ENCODE peak calls at places on chromosomes 12 and 14, in eight cellular contexts. K, E, F, A, P, T, Q and L are unnamed samples.

GRCh38 chr14:95953111-95953724 is 76.6 kb downstream of the TUNAR start:
- DNase-seq in T (no peak), K (no peak), E (no peak), A (peak), Q (no peak), F (no peak), P (peak), L (peak)

GRCh38 chr12:57456145-57456700 is 1.1 kb downstream of the INHBE start:
- DNase-seq in A (peak), P (peak), Q (peak), F (no peak), E (peak), K (no peak), T (no peak), L (peak)

GRCh38 chr12:6536894-6537579 is 2.7 kb downstream of the GAPDH start:
- DNase-seq in P (no peak), T (no peak), A (peak), K (no peak), Q (no peak), F (no peak), E (no peak), L (no peak)

GRCh38 chr12:53996188-53996885 is 3.6 kb upstream of the HOXC9 start:
- DNase-seq in P (no peak), K (no peak), F (no peak), E (no peak), Q (peak), T (no peak), A (no peak), L (no peak)

GRCh38 chr14:73047808-73048207 is 10.5 kb upstream of the RBM25 start:
- DNase-seq in F (no peak), K (no peak), Q (no peak), A (no peak), P (no peak), T (no peak), E (no peak), L (no peak)

GRCh38 chr12:109770861-109771670 is 57.4 kb downstream of the FAM222A start:
- DNase-seq in F (no peak), Q (no peak), T (peak), A (no peak), E (no peak), K (no peak), P (no peak), L (no peak)

GRCh38 chr12:89875225-89875624 is 166.6 kb upstream of the ATP2B1 start:
- DNase-seq in A (peak), K (no peak), Q (no peak), F (no peak), P (no peak), E (no peak), T (no peak), L (no peak)

GRCh38 chr12:12501121-12501520 is 61.5 kb downstream of the DUSP16 start:
- DNase-seq in Q (no peak), F (no peak), E (no peak), P (no peak), K (no peak), T (no peak), A (no peak), L (no peak)

GRCh38 chr14:97196336-97196735 is 399.2 kb downstream of the VRK1 start:
- DNase-seq in K (no peak), P (no peak), F (no peak), T (no peak), A (no peak), E (no peak), Q (no peak), L (no peak)

GRCh38 chr12:8554451-8555195 is 13.9 kb upstream of the CLEC4E start:
- DNase-seq in P (peak), T (no peak), K (no peak), F (no peak), E (no peak), A (peak), Q (no peak), L (peak)

GRCh38 chr12:110741371-110741770 is 1.3 kb downstream of the PPP1CC start:
- DNase-seq in F (no peak), A (peak), Q (no peak), T (no peak), E (no peak), K (no peak), P (no peak), L (no peak)

GRCh38 chr14:88098128-88098527 is 93.2 kb downstream of the GPR65 start:
- DNase-seq in Q (no peak), A (no peak), T (no peak), K (no peak), P (no peak), F (no peak), E (no peak), L (no peak)

GRCh38 chr14:29805415-29806123 is 122.1 kb downstream of the PRKD1 start:
- DNase-seq in E (no peak), Q (no peak), T (peak), A (peak), F (peak), P (peak), K (no peak), L (peak)

GRCh38 chr12:108634225-108634795 is 616 bp upstream of the SELPLG start:
- DNase-seq in Q (peak), E (no peak), F (no peak), T (no peak), A (no peak), K (peak), P (no peak), L (no peak)

GRCh38 chr14:31414190-31414833 is 6.0 kb downstream of the HEATR5A start:
- DNase-seq in E (no peak), P (peak), K (no peak), T (no peak), A (no peak), Q (no peak), F (no peak), L (no peak)

GRCh38 chr14:50476134-50476533 is 56.2 kb downstream of the MAP4K5 start:
- DNase-seq in A (no peak), F (no peak), T (no peak), Q (no peak), P (no peak), E (no peak), K (no peak), L (no peak)

GRCh38 chr14:106845286-106846087 is 1319.1 kb downstream of the TMEM121 start:
- DNase-seq in E (peak), P (no peak), F (no peak), A (no peak), T (no peak), K (peak), Q (peak), L (no peak)

GRCh38 chr14:65230287-65230728 is 128.0 kb upstream of the MAX start:
- DNase-seq in E (no peak), A (peak), F (no peak), T (no peak), P (peak), Q (peak), K (no peak), L (peak)

GRCh38 chr12:28066879-28067278 is 94.3 kb upstream of the PTHLH start:
- DNase-seq in K (no peak), E (no peak), F (no peak), P (no peak), A (no peak), Q (no peak), T (no peak), L (no peak)

GRCh38 chr14:103065861-103066260 is 8.5 kb upstream of the CDC42BPB start:
- DNase-seq in A (no peak), P (no peak), Q (peak), E (no peak), K (no peak), F (no peak), T (peak), L (no peak)

GRCh38 chr14:22812744-22813143 is 2.5 kb downstream of the SLC7A7 start:
- DNase-seq in Q (peak), E (no peak), K (no peak), F (no peak), P (no peak), A (no peak), T (no peak), L (no peak)

GRCh38 chr12:31651893-31652521 is 7.5 kb upstream of the ETFBKMT start:
- DNase-seq in A (no peak), K (no peak), E (no peak), F (no peak), Q (no peak), T (no peak), P (peak), L (peak)

GRCh38 chr12:12719496-12719895 is 2.3 kb downstream of the CDKN1B start:
- DNase-seq in A (peak), Q (no peak), P (no peak), T (no peak), E (no peak), F (no peak), K (no peak), L (no peak)

GRCh38 chr12:25615119-25615518 is 62.0 kb upstream of the LMNTD1 start:
- DNase-seq in A (peak), Q (no peak), E (no peak), F (no peak), T (no peak), P (peak), K (no peak), L (peak)

GRCh38 chr12:105377077-105377476 is 46.6 kb downstream of the C12orf75 start:
- DNase-seq in K (no peak), Q (no peak), E (no peak), T (no peak), F (no peak), P (no peak), A (no peak), L (no peak)

GRCh38 chr12:105382771-105383632 is 52.5 kb downstream of the C12orf75 start:
- DNase-seq in Q (no peak), K (no peak), E (peak), F (no peak), P (peak), A (peak), T (no peak), L (peak)

GRCh38 chr12:105384220-105384619 is 53.7 kb downstream of the C12orf75 start:
- DNase-seq in F (no peak), A (no peak), K (no peak), P (no peak), E (no peak), T (no peak), Q (no peak), L (no peak)

DNA sequence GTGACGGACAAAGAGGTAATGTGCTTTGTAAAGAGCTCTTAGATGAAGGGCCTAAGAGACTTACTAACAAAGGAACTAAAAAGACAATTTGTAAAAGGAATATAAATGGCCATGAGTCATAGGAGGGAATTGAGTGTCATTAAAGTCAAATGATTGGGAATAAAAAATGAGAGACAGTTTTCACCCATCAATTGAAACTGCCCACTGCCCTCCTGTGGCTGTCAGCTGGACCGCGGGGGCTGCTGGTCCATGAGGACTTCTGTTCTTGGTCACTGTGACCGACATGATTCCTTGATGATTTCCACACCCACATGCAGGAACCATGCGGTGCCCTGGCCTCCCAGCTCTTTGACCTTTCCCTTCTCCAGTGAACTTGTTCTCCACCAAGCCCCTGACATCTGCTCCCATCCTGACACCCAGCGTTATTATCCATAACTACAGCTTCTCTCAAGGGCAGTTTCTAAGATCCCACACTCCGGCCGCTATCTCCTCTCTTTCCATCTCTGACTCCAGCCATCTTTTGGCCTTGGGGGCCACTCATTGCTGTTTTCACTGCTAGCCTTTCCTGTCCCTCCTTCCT is 48.4 kb downstream of the C12orf75 start:
- DNase-seq in P (peak), E (no peak), Q (no peak), K (no peak), T (no peak), A (no peak), F (no peak), L (peak)
- TF ChIP-seq CTCF in P (peak), E (peak), Q (no peak), K (no peak), T (peak), A (peak), F (no peak), L (peak)

DNA sequence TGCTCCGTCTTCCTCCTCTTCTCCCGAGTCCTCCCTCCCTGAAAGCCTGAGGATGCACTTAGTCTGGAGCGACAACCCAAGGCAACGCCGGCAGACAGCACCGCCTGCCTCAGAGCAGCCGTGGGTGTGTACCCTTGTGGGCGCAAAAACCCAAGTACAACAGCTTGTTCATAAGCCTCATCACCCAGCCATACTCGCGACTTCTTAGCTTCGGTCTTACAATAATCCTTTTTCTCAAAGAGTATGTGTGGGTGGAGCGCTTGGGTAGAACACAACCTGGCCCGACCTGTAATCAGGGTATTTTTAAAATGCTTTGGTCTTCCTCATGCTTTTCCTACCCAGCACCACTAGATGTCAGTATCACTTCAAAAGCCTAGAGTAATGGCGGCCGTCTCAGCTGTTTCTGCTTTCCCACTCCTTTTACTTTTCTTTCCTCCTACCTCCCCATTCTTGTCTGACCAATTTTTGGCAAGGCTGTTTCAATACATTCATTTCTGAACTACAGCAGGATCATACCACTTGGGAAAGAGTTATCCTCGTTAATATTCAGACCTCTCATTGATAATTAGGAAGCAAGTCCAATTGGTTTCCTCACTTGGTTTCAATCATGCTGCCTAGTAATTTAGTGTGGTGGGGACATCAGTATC is 198.9 kb downstream of the EPS8 start:
- DNase-seq in A (peak), E (peak), P (peak), Q (peak), T (peak), F (peak), K (no peak), L (peak)
- H3K4me3 ChIP-seq in A (peak), E (peak), P (peak), Q (no peak), T (peak), F (peak), K (no peak), L (peak)

GRCh38 chr12:15580431-15580830 is 208.8 kb downstream of the EPS8 start:
- DNase-seq in P (no peak), F (no peak), T (no peak), Q (no peak), E (no peak), A (no peak), K (no peak), L (no peak)
- TF ChIP-seq CTCF in P (no peak), F (no peak), T (no peak), Q (no peak), E (no peak), A (no peak), K (no peak), L (no peak)

GRCh38 chr12:68932701-68933563 is at the start of gene CPM:
- DNase-seq in A (peak), P (peak), E (peak), Q (peak), T (peak), K (peak), F (peak), L (peak)
- H3K4me3 ChIP-seq in A (peak), P (peak), E (peak), Q (peak), T (peak), K (peak), F (peak), L (peak)

DNA sequence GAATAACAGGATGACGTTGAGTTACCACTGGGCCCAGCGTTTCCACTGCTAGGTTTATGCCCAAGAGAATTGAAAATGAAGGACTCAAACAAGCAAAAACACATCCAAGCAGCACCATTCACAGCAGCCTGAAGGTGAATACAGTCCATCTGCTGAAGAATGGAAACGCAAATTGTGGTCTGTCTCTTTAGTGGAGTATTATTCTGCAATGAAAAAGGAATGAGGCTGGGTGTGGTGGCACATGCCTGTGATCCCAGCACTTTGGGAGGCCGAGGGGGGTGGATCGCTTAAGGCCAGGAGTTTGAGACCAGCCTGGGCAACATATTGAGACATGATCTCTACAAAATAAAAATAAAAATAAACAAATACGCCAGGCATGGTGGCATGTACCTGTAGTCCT is 41.9 kb upstream of the RFLNA start:
- DNase-seq in P (no peak), F (no peak), K (no peak), E (no peak), Q (no peak), T (no peak), A (no peak), L (no peak)
- TF ChIP-seq CTCF in P (no peak), F (no peak), K (no peak), E (no peak), Q (no peak), T (no peak), A (no peak), L (no peak)

DNA sequence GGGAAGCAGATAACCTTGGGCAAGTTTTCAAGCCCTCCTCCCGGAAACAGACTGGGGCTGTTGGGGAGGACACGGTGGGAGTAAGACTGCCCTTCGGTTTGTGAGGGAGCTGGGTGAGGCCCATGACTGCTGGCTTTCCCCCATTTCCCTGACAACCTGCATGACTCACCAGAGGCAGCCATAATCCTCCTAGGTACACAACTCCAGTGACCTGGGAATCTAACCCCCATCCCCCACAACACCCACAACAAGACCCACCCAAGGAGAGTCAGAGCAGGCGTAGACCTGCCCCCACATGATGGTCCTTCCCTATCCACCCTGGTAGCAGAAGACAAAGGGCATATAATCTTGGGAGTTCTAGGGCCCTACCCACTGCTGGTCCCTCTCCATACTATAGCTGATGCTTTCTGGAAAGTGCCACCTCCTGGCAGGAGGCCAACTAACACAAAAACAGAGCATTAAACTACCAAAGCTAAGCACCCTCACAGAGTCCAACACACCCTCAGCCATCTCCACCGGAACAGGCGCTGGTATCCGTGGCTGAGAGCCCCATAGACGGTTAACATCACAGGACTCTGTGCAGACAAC is 14.8 kb downstream of the DDX24 start:
- DNase-seq in E (no peak), F (no peak), Q (no peak), K (no peak), P (no peak), A (peak), T (no peak), L (no peak)
- H3K4me3 ChIP-seq in E (no peak), F (no peak), Q (no peak), K (no peak), P (no peak), A (no peak), T (no peak), L (no peak)

GRCh38 chr12:226401-226800 is 12.4 kb upstream of the SLC6A12 start:
- DNase-seq in K (no peak), E (no peak), F (no peak), T (no peak), P (no peak), Q (no peak), A (no peak), L (no peak)
- TF ChIP-seq CTCF in K (no peak), E (no peak), F (no peak), T (no peak), P (no peak), Q (no peak), A (no peak), L (no peak)

GRCh38 chr14:71626281-71626835 is 305.9 kb upstream of the RGS6 start:
- DNase-seq in T (no peak), A (no peak), K (no peak), P (peak), E (no peak), Q (no peak), F (no peak), L (peak)

GRCh38 chr14:71628433-71628832 is 303.8 kb upstream of the RGS6 start:
- DNase-seq in P (no peak), F (no peak), E (no peak), A (no peak), T (no peak), K (no peak), Q (no peak), L (no peak)

GRCh38 chr14:71623939-71624338 is 308.3 kb upstream of the RGS6 start:
- DNase-seq in K (no peak), F (no peak), E (no peak), P (no peak), A (no peak), T (peak), Q (no peak), L (no peak)

GRCh38 chr14:71621966-71622365 is 310.3 kb upstream of the RGS6 start:
- DNase-seq in Q (no peak), A (no peak), E (no peak), F (no peak), P (no peak), K (no peak), T (no peak), L (no peak)

DNA sequence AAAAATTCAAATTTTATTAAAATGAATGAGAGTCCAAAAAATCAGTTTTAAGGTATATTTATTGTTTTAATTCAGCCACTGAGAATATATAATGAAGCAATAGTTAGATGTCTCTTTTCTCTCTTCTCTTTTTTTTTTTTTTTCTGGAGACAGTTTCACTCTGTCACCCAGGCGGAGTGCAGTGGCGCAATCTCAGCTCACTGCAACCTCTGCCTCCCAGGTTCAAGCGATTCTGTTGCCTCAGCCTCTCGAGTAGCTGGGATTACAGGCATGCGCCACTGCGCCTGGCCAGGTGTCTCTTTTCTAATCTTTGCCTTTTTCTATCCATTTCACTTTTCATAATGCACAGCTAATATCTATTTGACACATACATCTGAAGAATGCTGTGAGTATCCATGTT is 307.1 kb upstream of the RGS6 start:
- DNase-seq in F (no peak), P (no peak), A (no peak), K (peak), E (no peak), Q (peak), T (no peak), L (no peak)
- H3K4me3 ChIP-seq in F (no peak), P (no peak), A (no peak), K (no peak), E (no peak), Q (no peak), T (no peak), L (no peak)